ENCODE peak calls at places on chromosomes 3 and 15, in six cellular contexts. One of them, this sample, is unnamed.

GRCh38 chr3:120244834-120245225 is 40.2 kb downstream of the GPR156 start:
- DNase-seq in heart right ventricle: no peak
- DNase-seq in HL-60: no peak
- DNase-seq in CD8-positive, alpha-beta memory T cell: no peak
- DNase-seq in endothelial cell of umbilical vein: no peak
- DNase-seq in CD8-positive, alpha-beta T cell: no peak
- DNase-seq in this sample: no peak

GRCh38 chr3:28575748-28576589 is 227.3 kb upstream of the AZI2 start:
- DNase-seq in CD8-positive, alpha-beta memory T cell: no peak
- DNase-seq in CD8-positive, alpha-beta T cell: no peak
- DNase-seq in HL-60: no peak
- DNase-seq in heart right ventricle: no peak
- DNase-seq in endothelial cell of umbilical vein: no peak
- DNase-seq in this sample: peak

GRCh38 chr3:61040618-61041017 is 210.6 kb downstream of the FHIT start:
- DNase-seq in heart right ventricle: no peak
- DNase-seq in CD8-positive, alpha-beta T cell: no peak
- DNase-seq in HL-60: no peak
- DNase-seq in endothelial cell of umbilical vein: no peak
- DNase-seq in CD8-positive, alpha-beta memory T cell: no peak
- DNase-seq in this sample: no peak

GRCh38 chr3:123642182-123642956 is 57.5 kb upstream of the HACD2 start:
- DNase-seq in endothelial cell of umbilical vein: peak
- DNase-seq in HL-60: peak
- DNase-seq in CD8-positive, alpha-beta memory T cell: peak
- DNase-seq in CD8-positive, alpha-beta T cell: peak
- DNase-seq in heart right ventricle: peak
- DNase-seq in this sample: peak

GRCh38 chr3:145125307-145125706 is 1035.7 kb downstream of the PLOD2 start:
- DNase-seq in CD8-positive, alpha-beta T cell: no peak
- DNase-seq in HL-60: no peak
- DNase-seq in CD8-positive, alpha-beta memory T cell: no peak
- DNase-seq in heart right ventricle: no peak
- DNase-seq in endothelial cell of umbilical vein: no peak
- DNase-seq in this sample: no peak

GRCh38 chr3:127889461-127889863 is 25.6 kb upstream of the KBTBD12 start:
- DNase-seq in CD8-positive, alpha-beta T cell: no peak
- DNase-seq in heart right ventricle: no peak
- DNase-seq in HL-60: no peak
- DNase-seq in CD8-positive, alpha-beta memory T cell: no peak
- DNase-seq in endothelial cell of umbilical vein: no peak
- DNase-seq in this sample: no peak

GRCh38 chr3:172102123-172102882 is 62.9 kb downstream of the FNDC3B start:
- DNase-seq in HL-60: no peak
- DNase-seq in endothelial cell of umbilical vein: no peak
- DNase-seq in CD8-positive, alpha-beta T cell: peak
- DNase-seq in heart right ventricle: no peak
- DNase-seq in CD8-positive, alpha-beta memory T cell: peak
- DNase-seq in this sample: no peak

GRCh38 chr3:55819005-55819404 is 331.9 kb upstream of the WNT5A start:
- DNase-seq in CD8-positive, alpha-beta memory T cell: no peak
- DNase-seq in HL-60: no peak
- DNase-seq in CD8-positive, alpha-beta T cell: no peak
- DNase-seq in heart right ventricle: no peak
- DNase-seq in endothelial cell of umbilical vein: no peak
- DNase-seq in this sample: no peak

GRCh38 chr3:101119535-101119934 is 126.3 kb upstream of the ABI3BP start:
- DNase-seq in HL-60: no peak
- DNase-seq in CD8-positive, alpha-beta T cell: no peak
- DNase-seq in heart right ventricle: no peak
- DNase-seq in CD8-positive, alpha-beta memory T cell: no peak
- DNase-seq in endothelial cell of umbilical vein: no peak
- DNase-seq in this sample: no peak

GRCh38 chr3:73635254-73635653 is 10.5 kb upstream of the PDZRN3 start:
- DNase-seq in CD8-positive, alpha-beta memory T cell: no peak
- DNase-seq in HL-60: no peak
- DNase-seq in CD8-positive, alpha-beta T cell: no peak
- DNase-seq in endothelial cell of umbilical vein: no peak
- DNase-seq in heart right ventricle: no peak
- DNase-seq in this sample: no peak

GRCh38 chr3:184691397-184692131 is 20.3 kb downstream of the MAGEF1 start:
- DNase-seq in endothelial cell of umbilical vein: no peak
- DNase-seq in heart right ventricle: no peak
- DNase-seq in CD8-positive, alpha-beta T cell: no peak
- DNase-seq in CD8-positive, alpha-beta memory T cell: no peak
- DNase-seq in HL-60: no peak
- DNase-seq in this sample: no peak

GRCh38 chr15:29596266-29596665 is 226.0 kb downstream of the TJP1 start:
- DNase-seq in endothelial cell of umbilical vein: peak
- DNase-seq in HL-60: no peak
- DNase-seq in CD8-positive, alpha-beta memory T cell: no peak
- DNase-seq in heart right ventricle: no peak
- DNase-seq in CD8-positive, alpha-beta T cell: no peak
- DNase-seq in this sample: no peak

GRCh38 chr15:63079938-63080626 is 37.5 kb downstream of the TPM1 start:
- DNase-seq in CD8-positive, alpha-beta memory T cell: no peak
- DNase-seq in heart right ventricle: no peak
- DNase-seq in CD8-positive, alpha-beta T cell: no peak
- DNase-seq in endothelial cell of umbilical vein: no peak
- DNase-seq in HL-60: no peak
- DNase-seq in this sample: no peak

GRCh38 chr15:49863431-49864205 is 242.8 kb downstream of the DTWD1 start:
- DNase-seq in HL-60: no peak
- DNase-seq in CD8-positive, alpha-beta memory T cell: no peak
- DNase-seq in heart right ventricle: no peak
- DNase-seq in endothelial cell of umbilical vein: no peak
- DNase-seq in CD8-positive, alpha-beta T cell: no peak
- DNase-seq in this sample: no peak

GRCh38 chr15:55700876-55701275 is 42.1 kb downstream of the PRTG start:
- DNase-seq in CD8-positive, alpha-beta memory T cell: no peak
- DNase-seq in CD8-positive, alpha-beta T cell: no peak
- DNase-seq in HL-60: no peak
- DNase-seq in heart right ventricle: no peak
- DNase-seq in endothelial cell of umbilical vein: no peak
- DNase-seq in this sample: no peak

GRCh38 chr3:146037697-146038096 is 123.3 kb downstream of the PLOD2 start:
- DNase-seq in endothelial cell of umbilical vein: no peak
- DNase-seq in CD8-positive, alpha-beta T cell: no peak
- DNase-seq in HL-60: no peak
- DNase-seq in heart right ventricle: no peak
- DNase-seq in CD8-positive, alpha-beta memory T cell: no peak
- DNase-seq in this sample: no peak

GRCh38 chr15:85302271-85302670 is 78.1 kb upstream of the AKAP13 start:
- DNase-seq in CD8-positive, alpha-beta memory T cell: no peak
- DNase-seq in CD8-positive, alpha-beta T cell: no peak
- DNase-seq in HL-60: no peak
- DNase-seq in heart right ventricle: no peak
- DNase-seq in endothelial cell of umbilical vein: no peak
- DNase-seq in this sample: no peak

GRCh38 chr15:28873006-28873405 is 12.8 kb upstream of the APBA2 start:
- DNase-seq in endothelial cell of umbilical vein: no peak
- DNase-seq in heart right ventricle: no peak
- DNase-seq in CD8-positive, alpha-beta T cell: no peak
- DNase-seq in CD8-positive, alpha-beta memory T cell: no peak
- DNase-seq in HL-60: no peak
- DNase-seq in this sample: no peak

GRCh38 chr3:12508316-12508715 is 24.0 kb downstream of the TSEN2 start:
- DNase-seq in heart right ventricle: no peak
- DNase-seq in HL-60: no peak
- DNase-seq in CD8-positive, alpha-beta memory T cell: no peak
- DNase-seq in endothelial cell of umbilical vein: peak
- DNase-seq in CD8-positive, alpha-beta T cell: no peak
- DNase-seq in this sample: no peak

GRCh38 chr3:121658716-121659435 is 1.8 kb downstream of the HCLS1 start:
- DNase-seq in CD8-positive, alpha-beta memory T cell: no peak
- DNase-seq in endothelial cell of umbilical vein: no peak
- DNase-seq in CD8-positive, alpha-beta T cell: no peak
- DNase-seq in heart right ventricle: no peak
- DNase-seq in HL-60: no peak
- DNase-seq in this sample: no peak

GRCh38 chr3:121662742-121663141 is 2.0 kb upstream of the HCLS1 start:
- DNase-seq in heart right ventricle: no peak
- DNase-seq in CD8-positive, alpha-beta T cell: no peak
- DNase-seq in endothelial cell of umbilical vein: no peak
- DNase-seq in CD8-positive, alpha-beta memory T cell: no peak
- DNase-seq in HL-60: no peak
- DNase-seq in this sample: no peak

GRCh38 chr3:121661376-121661775 is 673 bp upstream of the HCLS1 start:
- DNase-seq in HL-60: no peak
- DNase-seq in CD8-positive, alpha-beta memory T cell: no peak
- DNase-seq in CD8-positive, alpha-beta T cell: no peak
- DNase-seq in heart right ventricle: no peak
- DNase-seq in endothelial cell of umbilical vein: no peak
- DNase-seq in this sample: no peak

GRCh38 chr3:121663171-121663847 is 2.6 kb upstream of the HCLS1 start:
- DNase-seq in endothelial cell of umbilical vein: no peak
- DNase-seq in HL-60: no peak
- DNase-seq in CD8-positive, alpha-beta memory T cell: no peak
- DNase-seq in CD8-positive, alpha-beta T cell: no peak
- DNase-seq in heart right ventricle: no peak
- DNase-seq in this sample: no peak

DNA sequence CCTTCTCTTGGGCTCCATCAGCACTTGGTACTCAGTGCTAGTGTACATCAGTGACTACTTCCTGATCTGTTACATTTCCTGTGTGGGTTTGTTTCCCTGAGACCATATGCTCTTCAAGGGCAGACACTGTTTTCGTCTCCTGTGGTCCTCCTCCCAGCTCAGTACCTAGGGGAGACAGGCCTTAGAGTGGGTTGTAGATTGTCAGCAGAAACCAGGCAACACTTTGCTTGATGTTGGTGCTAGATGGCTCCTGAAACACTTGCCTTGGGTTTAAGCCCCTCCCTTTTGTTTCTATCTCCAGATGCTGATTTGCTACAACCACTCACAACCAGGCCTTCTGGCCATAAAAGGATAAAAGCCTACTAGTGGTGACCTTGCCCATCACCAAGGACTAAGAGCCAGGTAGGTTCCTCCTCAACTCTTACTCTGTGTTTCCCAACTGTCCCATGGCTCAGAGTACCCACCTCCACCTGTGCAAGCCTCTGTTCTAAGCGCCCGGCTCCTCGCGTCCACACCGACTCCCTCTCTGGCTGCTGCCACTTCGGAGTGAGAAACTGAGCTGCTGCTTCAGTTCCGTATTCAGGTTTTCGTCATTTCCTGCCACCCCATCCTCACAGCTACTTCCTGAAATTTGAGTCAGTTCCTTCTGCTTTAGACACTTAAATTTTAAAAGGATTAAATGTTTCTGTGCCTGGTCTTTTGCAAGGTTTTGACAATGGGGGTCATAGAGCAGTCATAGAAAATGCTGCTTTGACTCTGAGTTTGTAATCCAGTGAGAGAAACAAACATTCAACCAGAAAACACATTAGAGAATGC is at the start of gene HCLS1:
- DNase-seq in heart right ventricle: peak
- DNase-seq in CD8-positive, alpha-beta T cell: peak
- DNase-seq in endothelial cell of umbilical vein: peak
- DNase-seq in HL-60: peak
- DNase-seq in CD8-positive, alpha-beta memory T cell: peak
- DNase-seq in this sample: peak
- H3K4me3 ChIP-seq in heart right ventricle: peak
- H3K4me3 ChIP-seq in CD8-positive, alpha-beta T cell: peak
- H3K4me3 ChIP-seq in endothelial cell of umbilical vein: peak
- H3K4me3 ChIP-seq in HL-60: peak
- H3K4me3 ChIP-seq in CD8-positive, alpha-beta memory T cell: peak
- H3K4me3 ChIP-seq in this sample: peak

GRCh38 chr3:152203677-152204076 is 65.1 kb upstream of the MBNL1 start:
- DNase-seq in heart right ventricle: no peak
- DNase-seq in endothelial cell of umbilical vein: no peak
- DNase-seq in HL-60: peak
- DNase-seq in CD8-positive, alpha-beta T cell: no peak
- DNase-seq in CD8-positive, alpha-beta memory T cell: no peak
- DNase-seq in this sample: no peak

GRCh38 chr3:152200476-152201422 is 68.0 kb upstream of the MBNL1 start:
- DNase-seq in CD8-positive, alpha-beta memory T cell: no peak
- DNase-seq in HL-60: no peak
- DNase-seq in CD8-positive, alpha-beta T cell: no peak
- DNase-seq in endothelial cell of umbilical vein: peak
- DNase-seq in heart right ventricle: no peak
- DNase-seq in this sample: no peak

GRCh38 chr3:152204218-152204617 is 64.5 kb upstream of the MBNL1 start:
- DNase-seq in endothelial cell of umbilical vein: no peak
- DNase-seq in HL-60: no peak
- DNase-seq in CD8-positive, alpha-beta memory T cell: no peak
- DNase-seq in CD8-positive, alpha-beta T cell: no peak
- DNase-seq in heart right ventricle: no peak
- DNase-seq in this sample: no peak

GRCh38 chr3:152205097-152205593 is 63.6 kb upstream of the MBNL1 start:
- DNase-seq in CD8-positive, alpha-beta memory T cell: no peak
- DNase-seq in endothelial cell of umbilical vein: no peak
- DNase-seq in heart right ventricle: no peak
- DNase-seq in CD8-positive, alpha-beta T cell: no peak
- DNase-seq in HL-60: peak
- DNase-seq in this sample: no peak

GRCh38 chr3:152202976-152203626 is 65.6 kb upstream of the MBNL1 start:
- DNase-seq in HL-60: no peak
- DNase-seq in endothelial cell of umbilical vein: no peak
- DNase-seq in heart right ventricle: no peak
- DNase-seq in CD8-positive, alpha-beta memory T cell: no peak
- DNase-seq in CD8-positive, alpha-beta T cell: no peak
- DNase-seq in this sample: no peak
- H3K4me3 ChIP-seq in HL-60: peak
- H3K4me3 ChIP-seq in endothelial cell of umbilical vein: no peak
- H3K4me3 ChIP-seq in heart right ventricle: peak
- H3K4me3 ChIP-seq in CD8-positive, alpha-beta memory T cell: peak
- H3K4me3 ChIP-seq in CD8-positive, alpha-beta T cell: peak
- H3K4me3 ChIP-seq in this sample: peak

GRCh38 chr3:62954579-62954978 is 79.4 kb upstream of the CADPS start:
- DNase-seq in heart right ventricle: no peak
- DNase-seq in CD8-positive, alpha-beta T cell: no peak
- DNase-seq in endothelial cell of umbilical vein: no peak
- DNase-seq in HL-60: no peak
- DNase-seq in CD8-positive, alpha-beta memory T cell: no peak
- DNase-seq in this sample: no peak
- H3K4me3 ChIP-seq in heart right ventricle: no peak
- H3K4me3 ChIP-seq in CD8-positive, alpha-beta T cell: no peak
- H3K4me3 ChIP-seq in endothelial cell of umbilical vein: no peak
- H3K4me3 ChIP-seq in HL-60: no peak
- H3K4me3 ChIP-seq in CD8-positive, alpha-beta memory T cell: no peak
- H3K4me3 ChIP-seq in this sample: no peak

DNA sequence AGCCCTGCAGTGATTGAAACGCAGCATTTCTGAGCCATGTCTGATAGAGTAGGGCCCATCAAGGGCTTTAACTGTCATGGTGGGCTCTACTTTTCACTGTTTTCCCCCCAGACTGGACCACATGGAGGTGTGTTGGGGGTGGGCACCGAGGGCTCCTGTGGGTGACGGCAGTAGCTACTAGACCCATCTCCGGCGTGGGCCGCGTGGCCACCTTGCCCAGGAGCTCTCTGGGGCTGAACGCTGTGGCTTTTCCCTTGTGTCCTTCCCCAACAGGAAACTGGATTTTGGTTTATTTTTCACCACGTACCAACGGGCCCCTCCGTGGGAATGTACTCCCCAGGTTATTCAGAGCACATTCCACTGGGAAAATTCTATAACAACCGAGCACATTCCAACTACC is 67.9 kb downstream of the MESD start:
- DNase-seq in CD8-positive, alpha-beta memory T cell: no peak
- DNase-seq in CD8-positive, alpha-beta T cell: no peak
- DNase-seq in endothelial cell of umbilical vein: no peak
- DNase-seq in HL-60: no peak
- DNase-seq in heart right ventricle: no peak
- DNase-seq in this sample: no peak
- H3K4me3 ChIP-seq in CD8-positive, alpha-beta memory T cell: no peak
- H3K4me3 ChIP-seq in CD8-positive, alpha-beta T cell: no peak
- H3K4me3 ChIP-seq in endothelial cell of umbilical vein: no peak
- H3K4me3 ChIP-seq in HL-60: no peak
- H3K4me3 ChIP-seq in heart right ventricle: no peak
- H3K4me3 ChIP-seq in this sample: no peak

This sample was measured in left ventricle myocardium inferior.